ENCODE peak calls at places on chromosomes 4 and X, in five cellular contexts. E, F, J, M and W are unnamed samples.
A peak's percentile ranks its signal among the peaks of the same experiment; 100 is the strongest.

GRCh38 chr4:48669086-48669485 is 111.0 kb downstream of the FRYL start:
- DNase-seq in E (no peak), F (no peak), J (no peak), M (no peak), W (no peak)

GRCh38 chr4:150381671-150382427 is 200.1 kb upstream of the MAB21L2 start:
- DNase-seq in E (no peak), F (no peak), J (peak; percentile 22), M (no peak), W (no peak)

GRCh38 chrX:132216283-132216682 is 3.0 kb downstream of the RAP2C start:
- DNase-seq in E (no peak), F (no peak), J (peak; percentile 3), M (no peak), W (no peak)

GRCh38 chrX:15838017-15838416 is 16.6 kb downstream of the AP1S2 start:
- DNase-seq in E (no peak), F (peak; percentile 10), J (no peak), M (peak; percentile 10), W (no peak)

GRCh38 chr4:73707918-73708577 is 32.3 kb upstream of the CXCL8 start:
- DNase-seq in E (peak; percentile 87), F (peak; percentile 69), J (peak; percentile 93), M (peak; percentile 99), W (peak; percentile 90)

GRCh38 chrX:112612558-112612957 is 67.2 kb downstream of the LHFPL1 start:
- DNase-seq in E (no peak), F (no peak), J (no peak), M (no peak), W (no peak)

GRCh38 chrX:69137911-69138310 is 27.3 kb downstream of the PJA1 start:
- DNase-seq in E (no peak), F (no peak), J (peak; percentile 45), M (no peak), W (no peak)

GRCh38 chr4:13347517-13348125 is 136.5 kb downstream of the RAB28 start:
- DNase-seq in E (no peak), F (no peak), J (no peak), M (peak; percentile 41), W (no peak)

GRCh38 chrX:27085346-27085745 is 377.8 kb downstream of the PPP4R3C start:
- DNase-seq in E (no peak), F (no peak), J (no peak), M (no peak), W (no peak)

GRCh38 chrX:39883664-39884063 is 214.1 kb downstream of the BCOR start:
- DNase-seq in E (no peak), F (no peak), J (no peak), M (no peak), W (no peak)

GRCh38 chr4:98929341-98930267 is 671 bp upstream of the EIF4E start:
- DNase-seq in E (peak; percentile 86), F (peak; percentile 91), J (peak; percentile 86), M (peak; percentile 95), W (peak; percentile 89)

GRCh38 chr4:63396269-63396668 is 1013.0 kb downstream of the TECRL start:
- DNase-seq in E (no peak), F (no peak), J (no peak), M (no peak), W (no peak)

GRCh38 chr4:85807247-85807915 is 332.4 kb downstream of the ARHGAP24 start:
- DNase-seq in E (no peak), F (peak; percentile 29), J (peak; percentile 93), M (peak; percentile 73), W (no peak)

GRCh38 chrX:74980802-74981201 is 55.5 kb upstream of the NEXMIF start:
- DNase-seq in E (no peak), F (no peak), J (no peak), M (no peak), W (no peak)

GRCh38 chr4:151993521-151993920 is 232.7 kb upstream of the GATB start:
- DNase-seq in E (no peak), F (no peak), J (no peak), M (no peak), W (no peak)

GRCh38 chr4:123465416-123465815 is 68.8 kb downstream of the SPRY1 start:
- DNase-seq in E (no peak), F (no peak), J (no peak), M (no peak), W (no peak)

GRCh38 chr4:177380730-177381287 is 61.4 kb downstream of the AGA start:
- DNase-seq in E (no peak), F (peak; percentile 46), J (no peak), M (peak; percentile 43), W (no peak)

GRCh38 chrX:137566746-137567473 is 983 bp downstream of the ZIC3 start:
- DNase-seq in E (no peak), F (no peak), J (no peak), M (no peak), W (no peak)

GRCh38 chr4:26762650-26763049 is 98.0 kb upstream of the STIM2 start:
- DNase-seq in E (no peak), F (no peak), J (peak; percentile 28), M (peak; percentile 29), W (no peak)

GRCh38 chr4:188161167-188161566 is 21.9 kb downstream of the TRIML1 start:
- DNase-seq in E (no peak), F (no peak), J (no peak), M (no peak), W (no peak)

GRCh38 chr4:55554453-55555030 is 7.8 kb upstream of the CLOCK start:
- DNase-seq in E (no peak), F (peak; percentile 37), J (peak; percentile 71), M (peak; percentile 71), W (no peak)

GRCh38 chr4:98113005-98113404 is 30.3 kb downstream of the STPG2 start:
- DNase-seq in E (no peak), F (peak; percentile 20), J (peak; percentile 44), M (peak; percentile 51), W (no peak)

GRCh38 chr4:154807042-154807630 is 26.1 kb downstream of the RBM46 start:
- DNase-seq in E (no peak), F (peak; percentile 33), J (peak; percentile 67), M (peak; percentile 71), W (no peak)

GRCh38 chr4:157265281-157265680 is 44.8 kb downstream of the GRIA2 start:
- DNase-seq in E (no peak), F (no peak), J (no peak), M (peak; percentile 72), W (no peak)

GRCh38 chrX:46330513-46330912 is 214.7 kb downstream of the ZNF674 start:
- DNase-seq in E (no peak), F (no peak), J (no peak), M (no peak), W (no peak)

GRCh38 chrX:46327229-46328081 is 217.8 kb downstream of the ZNF674 start:
- DNase-seq in E (peak; percentile 33), F (peak; percentile 96), J (peak; percentile 55), M (peak; percentile 91), W (peak; percentile 81)

GRCh38 chrX:46325312-46325877 is 219.8 kb downstream of the ZNF674 start:
- DNase-seq in E (peak; percentile 21), F (peak; percentile 96), J (peak; percentile 57), M (peak; percentile 96), W (peak; percentile 82)

GRCh38 chrX:46326161-46326560 is 219.1 kb downstream of the ZNF674 start:
- DNase-seq in E (no peak), F (peak; percentile 45), J (peak; percentile 27), M (peak; percentile 63), W (no peak)

DNA sequence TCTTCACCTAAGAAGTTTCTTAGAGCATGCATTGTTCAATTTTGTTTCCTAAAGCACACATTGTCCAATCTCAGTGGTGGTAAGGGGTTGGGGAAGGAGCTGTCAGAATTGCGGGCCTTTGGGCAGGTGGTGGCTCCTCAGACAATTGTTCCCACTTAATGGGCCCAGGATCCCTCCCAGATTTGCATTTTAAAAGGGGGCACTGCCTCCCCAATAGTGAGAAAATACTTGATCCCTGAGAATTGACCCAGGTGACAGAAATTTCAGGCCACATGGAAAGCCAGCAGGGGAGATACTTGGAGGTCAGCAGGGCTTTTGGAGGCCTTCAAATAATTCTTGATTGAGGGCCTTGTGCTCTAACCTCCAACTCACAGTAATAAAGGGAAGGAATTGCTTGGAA is 217.1 kb downstream of the ZNF674 start:
- DNase-seq in E (no peak), F (no peak), J (no peak), M (no peak), W (no peak)
- H3K4me1 ChIP-seq in E (no peaks in the 10 kb centered on the region), F (peaks cover 59% of the 10 kb centered on the region), J (peaks cover 13% of the 10 kb centered on the region), M (peaks cover 55% of the 10 kb centered on the region), W (peaks cover 33% of the 10 kb centered on the region)

DNA sequence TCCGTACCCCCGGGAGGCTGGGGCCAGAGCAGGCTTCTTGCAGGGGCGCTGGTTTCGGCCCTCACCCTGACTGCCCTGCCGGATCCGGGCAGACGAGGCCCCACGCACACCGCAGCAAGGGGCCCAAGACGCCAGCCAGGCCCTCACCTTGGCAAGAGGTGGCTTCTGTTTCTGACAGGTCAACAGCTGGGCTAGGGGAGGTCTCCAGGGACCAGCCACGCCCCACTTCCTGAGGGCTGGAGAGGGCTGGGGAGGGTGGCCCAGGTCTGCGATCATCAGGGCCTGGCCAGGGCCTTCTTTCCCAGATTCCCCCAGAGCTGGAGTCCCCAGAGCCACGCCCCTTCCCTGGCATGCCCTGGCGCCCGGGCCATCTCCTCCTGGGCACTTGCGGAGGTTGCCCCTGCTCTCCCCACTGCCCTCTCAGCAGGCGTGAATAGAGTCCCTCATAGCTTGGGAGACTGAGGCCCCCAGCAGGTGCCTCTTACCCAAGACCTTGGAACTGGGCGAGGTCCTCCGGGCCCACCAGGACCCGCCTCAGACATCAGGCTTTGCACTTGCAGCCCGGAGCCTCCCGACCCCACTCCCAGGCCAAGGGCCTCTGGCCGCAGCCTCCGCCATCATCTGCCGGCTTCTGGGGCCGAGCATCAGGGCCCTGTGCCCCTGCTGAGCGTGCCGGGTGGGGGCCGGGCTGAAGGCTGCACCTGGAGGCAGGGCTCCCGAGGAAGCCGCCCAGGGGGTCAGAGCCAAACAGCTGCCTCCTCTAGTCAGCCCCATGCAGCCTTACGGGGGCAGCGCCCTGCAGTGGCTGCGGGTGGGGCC is 6.3 kb upstream of the FGFR3 start:
- DNase-seq in E (no peak), F (no peak), J (no peak), M (no peak), W (no peak)
- H3K27ac ChIP-seq in E (no peak overlapping the region), F (no peak overlapping the region), J (peak overlapping the region; percentile 89), M (no peak overlapping the region), W (no peak overlapping the region)

DNA sequence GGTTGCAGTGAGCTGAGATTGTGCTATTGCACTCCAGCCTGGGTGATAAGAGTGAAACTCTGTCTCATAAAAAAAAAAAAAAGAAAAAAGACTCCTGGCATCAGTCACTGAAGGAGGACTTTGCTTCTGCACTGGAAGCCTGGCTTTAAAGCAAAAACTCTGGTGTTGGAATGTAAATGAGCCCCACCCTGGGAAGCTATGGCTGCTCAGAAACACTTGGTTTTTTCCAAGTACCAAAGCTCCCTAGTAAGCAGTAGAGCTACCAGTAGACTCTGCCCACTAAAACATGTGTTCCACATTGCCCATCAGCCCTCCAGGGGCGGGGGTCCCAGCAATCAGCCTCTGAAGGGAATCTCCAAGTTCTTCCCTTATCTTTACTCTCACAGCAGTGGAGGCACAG is 154.4 kb downstream of the SHROOM3 start:
- DNase-seq in E (peak; percentile 67), F (peak; percentile 31), J (peak; percentile 58), M (peak; percentile 26), W (no peak)
- H3K4me1 ChIP-seq in E (peaks cover 3% of the 10 kb centered on the region), F (peaks cover 38% of the 10 kb centered on the region), J (peaks cover 48% of the 10 kb centered on the region), M (peaks cover 53% of the 10 kb centered on the region), W (peaks cover 7% of the 10 kb centered on the region)

GRCh38 chrX:125953769-125954168 is 212.3 kb downstream of the DCAF12L2 start:
- DNase-seq in E (no peak), F (no peak), J (no peak), M (no peak), W (no peak)

GRCh38 chrX:125952973-125953372 is 213.1 kb downstream of the DCAF12L2 start:
- DNase-seq in E (no peak), F (no peak), J (no peak), M (no peak), W (no peak)
- H3K27ac ChIP-seq in E (no peak overlapping the region), F (no peak overlapping the region), J (no peak overlapping the region), M (no peak overlapping the region), W (no peak overlapping the region)